ENCODE peak calls at places on chromosomes 7 and 10, in eight cellular contexts. K is choroid plexus epithelial cell, G is tibial artery, Q is endothelial cell, B is HepG2, H is fibroblast of lung, Z is GM10248, Y is prostate gland. U is an unnamed sample.

GRCh38 chr10:29646238-29646902 is 11.6 kb upstream of the SVIL start:
- DNase-seq in K (peak), G (peak), Q (no peak), B (no peak), H (peak), Z (no peak), Y (peak), U (no peak)

GRCh38 chr10:21507066-21507669 is 18.3 kb downstream of the SKIDA1 start:
- DNase-seq in K (no peak), G (no peak), Q (peak), B (no peak), H (no peak), Z (no peak), Y (no peak), U (no peak)

GRCh38 chr10:85608706-85609105 is 757.9 kb downstream of the GRID1 start:
- DNase-seq in K (no peak), G (no peak), Q (no peak), B (no peak), H (no peak), Z (no peak), Y (no peak), U (no peak)

GRCh38 chr10:20185116-20185515 is 368.9 kb downstream of the PLXDC2 start:
- DNase-seq in K (peak), G (no peak), Q (no peak), B (no peak), H (peak), Z (no peak), Y (no peak), U (no peak)

GRCh38 chr7:36639826-36640225 is 84.5 kb downstream of the AOAH start:
- DNase-seq in K (no peak), G (no peak), Q (no peak), B (no peak), H (no peak), Z (no peak), Y (no peak), U (no peak)

GRCh38 chr10:44477021-44477420 is 92.1 kb upstream of the CXCL12 start:
- DNase-seq in K (peak), G (no peak), Q (no peak), B (no peak), H (peak), Z (no peak), Y (no peak), U (no peak)

GRCh38 chr10:28250782-28251181 is 52.1 kb downstream of the MPP7 start:
- DNase-seq in K (peak), G (no peak), Q (no peak), B (peak), H (peak), Z (no peak), Y (no peak), U (no peak)

GRCh38 chr7:15780271-15780670 is 93.8 kb upstream of the MEOX2 start:
- DNase-seq in K (peak), G (no peak), Q (peak), B (no peak), H (peak), Z (no peak), Y (no peak), U (no peak)

GRCh38 chr7:86776136-86776535 is 132.4 kb downstream of the GRM3 start:
- DNase-seq in K (no peak), G (no peak), Q (no peak), B (no peak), H (no peak), Z (no peak), Y (no peak), U (no peak)

GRCh38 chr7:111728635-111728995 is 166.3 kb upstream of the IMMP2L start:
- DNase-seq in K (no peak), G (no peak), Q (no peak), B (no peak), H (no peak), Z (no peak), Y (no peak), U (no peak)

GRCh38 chr7:111729483-111729882 is 167.2 kb upstream of the IMMP2L start:
- DNase-seq in K (no peak), G (no peak), Q (no peak), B (no peak), H (no peak), Z (no peak), Y (no peak), U (no peak)

GRCh38 chr7:111732923-111733322 is 170.6 kb upstream of the IMMP2L start:
- DNase-seq in K (no peak), G (no peak), Q (no peak), B (no peak), H (no peak), Z (no peak), Y (no peak), U (no peak)

GRCh38 chr7:111727905-111728634 is 165.8 kb upstream of the IMMP2L start:
- DNase-seq in K (no peak), G (no peak), Q (no peak), B (no peak), H (no peak), Z (no peak), Y (no peak), U (no peak)

GRCh38 chr7:111730476-111731300 is 168.4 kb upstream of the IMMP2L start:
- DNase-seq in K (peak), G (no peak), Q (no peak), B (peak), H (peak), Z (peak), Y (no peak), U (no peak)
- TF ChIP-seq CTCF in K (peak), G (peak), Q (peak), B (peak), H (peak), Z (peak), Y (peak), U (peak)

GRCh38 chr10:101011517-101012423 is 12.2 kb downstream of the LZTS2 start:
- DNase-seq in K (no peak), G (no peak), Q (peak), B (peak), H (no peak), Z (no peak), Y (no peak), U (no peak)
- TF ChIP-seq CTCF in K (peak), G (no peak), Q (peak), B (peak), H (peak), Z (no peak), Y (no peak), U (peak)

DNA sequence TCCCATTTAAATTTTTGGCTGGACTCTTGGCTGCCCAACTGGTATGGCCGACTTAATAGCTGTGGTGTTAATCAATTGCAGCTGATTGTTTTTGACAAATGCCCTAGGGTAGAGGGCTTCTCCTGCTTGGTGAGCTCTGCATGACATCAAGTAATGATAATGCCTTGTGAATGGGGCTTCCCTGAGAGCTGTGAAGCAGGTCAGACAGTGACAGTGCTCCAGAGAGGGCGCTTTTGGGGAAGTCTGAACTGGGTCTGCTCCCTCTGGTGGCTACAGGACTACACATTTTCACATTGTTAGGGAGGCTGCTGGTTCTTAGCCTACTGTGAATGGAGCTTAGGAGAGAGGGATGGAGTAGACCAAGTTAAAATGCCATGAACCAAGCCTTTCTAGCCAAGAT is 98.8 kb downstream of the SDK1 start:
- DNase-seq in K (peak), G (no peak), Q (peak), B (peak), H (peak), Z (no peak), Y (no peak), U (peak)
- TF ChIP-seq CTCF in K (peak), G (no peak), Q (peak), B (peak), H (peak), Z (no peak), Y (no peak), U (peak)

DNA sequence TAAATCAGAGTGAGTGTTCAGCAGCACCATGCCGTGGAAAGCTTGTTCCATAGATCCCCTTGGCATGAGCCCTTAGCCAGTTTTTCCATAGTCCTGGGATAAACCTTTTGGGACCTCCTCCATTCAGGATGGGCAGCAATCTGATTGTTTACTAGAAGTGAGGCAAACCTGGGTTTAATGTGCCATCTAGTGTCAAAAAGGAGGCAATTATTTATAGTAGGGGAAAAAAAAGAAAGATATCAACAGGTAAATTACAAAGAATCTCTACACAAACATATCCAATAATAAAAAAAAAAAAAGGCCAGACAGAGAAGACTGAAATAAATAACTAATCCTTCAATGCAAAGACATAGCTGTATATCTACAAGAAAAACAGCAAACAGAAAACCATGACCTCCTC is 229.0 kb upstream of the STK17A start:
- DNase-seq in K (no peak), G (no peak), Q (no peak), B (no peak), H (no peak), Z (no peak), Y (no peak), U (no peak)
- TF ChIP-seq CTCF in K (no peak), G (no peak), Q (no peak), B (no peak), H (no peak), Z (no peak), Y (no peak), U (no peak)

GRCh38 chr10:119536508-119536837 is 6.0 kb downstream of the RGS10 start:
- DNase-seq in K (no peak), G (no peak), Q (no peak), B (no peak), H (no peak), Z (no peak), Y (no peak), U (no peak)

GRCh38 chr10:119538632-119539358 is 3.7 kb downstream of the RGS10 start:
- DNase-seq in K (peak), G (no peak), Q (no peak), B (no peak), H (no peak), Z (peak), Y (no peak), U (no peak)

GRCh38 chr10:119539359-119539651 is 3.2 kb downstream of the RGS10 start:
- DNase-seq in K (no peak), G (no peak), Q (no peak), B (no peak), H (no peak), Z (peak), Y (peak), U (no peak)

GRCh38 chr10:119540038-119540437 is 2.5 kb downstream of the RGS10 start:
- DNase-seq in K (no peak), G (no peak), Q (no peak), B (no peak), H (no peak), Z (no peak), Y (no peak), U (no peak)

GRCh38 chr10:119537953-119538630 is 4.4 kb downstream of the RGS10 start:
- DNase-seq in K (no peak), G (no peak), Q (no peak), B (no peak), H (no peak), Z (no peak), Y (no peak), U (no peak)
- TF ChIP-seq CTCF in K (no peak), G (no peak), Q (no peak), B (no peak), H (no peak), Z (no peak), Y (no peak), U (no peak)

DNA sequence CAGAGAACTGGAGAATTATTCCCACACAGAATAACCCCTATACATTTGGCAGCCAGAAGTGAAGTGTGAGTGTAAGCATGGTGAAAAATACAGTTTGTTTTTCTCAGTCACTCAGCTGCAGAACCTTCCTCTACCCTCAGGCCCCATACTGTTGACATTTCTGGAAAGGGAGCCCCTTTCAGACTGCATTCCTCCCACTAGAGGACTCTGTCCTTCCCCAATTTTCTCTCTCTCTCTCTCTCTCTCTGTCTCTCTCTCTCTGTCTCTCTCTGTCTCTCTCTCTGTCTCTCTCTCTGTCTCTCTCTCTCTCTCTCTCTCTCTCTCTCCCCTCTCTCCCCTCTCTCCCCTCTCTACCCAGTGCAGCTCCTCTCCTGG is 86.8 kb upstream of the STEAP1B start:
- DNase-seq in K (peak), G (no peak), Q (no peak), B (peak), H (peak), Z (no peak), Y (no peak), U (no peak)
- TF ChIP-seq CTCF in K (peak), G (peak), Q (no peak), B (peak), H (peak), Z (no peak), Y (peak), U (peak)

GRCh38 chr10:65894379-65894778 is 1031.5 kb upstream of the LRRTM3 start:
- DNase-seq in K (no peak), G (no peak), Q (no peak), B (no peak), H (no peak), Z (no peak), Y (no peak), U (no peak)
- TF ChIP-seq CTCF in K (no peak), G (no peak), Q (no peak), B (no peak), H (no peak), Z (no peak), Y (no peak), U (no peak)

DNA sequence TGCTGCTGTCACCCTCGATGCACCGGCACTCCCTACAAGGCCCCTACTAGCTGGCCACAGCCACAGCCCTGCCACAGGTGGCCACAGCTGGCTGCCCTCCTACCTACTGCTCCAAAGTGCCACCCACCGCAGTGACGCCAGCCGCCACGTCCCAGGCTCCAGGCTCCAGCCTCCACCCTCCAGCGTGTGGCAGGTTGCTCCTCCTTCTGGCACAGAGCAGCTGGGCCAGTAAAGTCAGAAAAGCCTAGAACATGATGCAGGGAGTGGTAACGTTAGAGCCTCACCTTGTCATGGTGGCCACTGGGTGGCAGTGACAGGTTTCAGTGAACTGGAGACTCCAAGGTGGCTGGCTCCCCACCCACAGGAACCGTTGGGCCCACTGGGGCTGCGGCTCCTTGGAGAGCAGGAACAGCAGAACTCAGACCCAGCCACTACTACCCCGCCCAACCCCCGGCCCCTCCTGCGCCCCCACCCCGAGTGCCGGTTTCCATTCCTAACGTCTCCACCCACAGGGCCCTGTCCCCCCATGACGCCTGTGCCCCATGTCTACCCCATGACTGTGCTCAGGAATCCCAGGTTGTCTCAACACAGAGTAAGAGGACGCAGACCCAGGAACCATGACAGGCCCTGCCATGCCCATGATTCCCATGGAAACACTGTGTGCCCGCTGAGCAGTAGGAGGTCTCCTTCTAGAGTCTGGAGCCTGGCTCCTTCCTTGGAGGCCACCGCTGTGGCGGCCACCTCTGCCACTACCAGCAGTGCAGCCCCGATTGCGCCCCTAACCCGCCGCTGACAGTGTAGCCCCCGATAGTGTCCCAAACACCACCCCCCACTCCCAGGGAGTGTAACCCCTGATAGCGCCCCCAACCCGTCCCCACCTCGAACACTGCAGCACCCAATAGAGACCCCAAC is 52.3 kb upstream of the ZNF33B start:
- DNase-seq in K (no peak), G (no peak), Q (no peak), B (peak), H (no peak), Z (peak), Y (no peak), U (no peak)
- TF ChIP-seq CTCF in K (no peak), G (no peak), Q (no peak), B (peak), H (no peak), Z (no peak), Y (no peak), U (no peak)